ENCODE peak calls at places on chromosomes 11 and 22, in seven cellular contexts. One of them, this sample, is unnamed. For H3K27me3, the result is how much of the 10 kb centered on the place peaks cover.

GRCh38 chr11:133508448-133508847 is 23.9 kb downstream of the OPCML start:
- DNase-seq in body of pancreas: no peak
- DNase-seq in tibial nerve: no peak
- DNase-seq in heart right ventricle: peak
- DNase-seq in pancreas: no peak
- DNase-seq in uterus: no peak
- DNase-seq in thyroid gland: no peak
- DNase-seq in this sample: no peak

GRCh38 chr11:44927174-44927661 is 23.5 kb downstream of the TP53I11 start:
- DNase-seq in body of pancreas: peak
- DNase-seq in tibial nerve: peak
- DNase-seq in heart right ventricle: peak
- DNase-seq in pancreas: peak
- DNase-seq in uterus: peak
- DNase-seq in thyroid gland: peak
- DNase-seq in this sample: peak

GRCh38 chr11:102120006-102120405 is 9.8 kb downstream of the YAP1 start:
- DNase-seq in body of pancreas: no peak
- DNase-seq in tibial nerve: no peak
- DNase-seq in heart right ventricle: no peak
- DNase-seq in pancreas: no peak
- DNase-seq in uterus: no peak
- DNase-seq in thyroid gland: peak
- DNase-seq in this sample: no peak

GRCh38 chr11:126102436-126102894 is 39.8 kb upstream of the CDON start:
- DNase-seq in body of pancreas: peak
- DNase-seq in tibial nerve: no peak
- DNase-seq in heart right ventricle: peak
- DNase-seq in pancreas: no peak
- DNase-seq in uterus: peak
- DNase-seq in thyroid gland: peak
- DNase-seq in this sample: peak

GRCh38 chr11:131109256-131109655 is 193.0 kb upstream of the SNX19 start:
- DNase-seq in body of pancreas: no peak
- DNase-seq in tibial nerve: no peak
- DNase-seq in heart right ventricle: no peak
- DNase-seq in pancreas: no peak
- DNase-seq in uterus: no peak
- DNase-seq in thyroid gland: no peak
- DNase-seq in this sample: no peak

GRCh38 chr22:46145896-46146295 is 4.4 kb upstream of the PPARA start:
- DNase-seq in body of pancreas: no peak
- DNase-seq in tibial nerve: no peak
- DNase-seq in heart right ventricle: no peak
- DNase-seq in pancreas: no peak
- DNase-seq in uterus: no peak
- DNase-seq in thyroid gland: no peak
- DNase-seq in this sample: no peak

GRCh38 chr11:20156280-20156875 is 3.9 kb downstream of the DBX1 start:
- DNase-seq in body of pancreas: peak
- DNase-seq in tibial nerve: no peak
- DNase-seq in heart right ventricle: no peak
- DNase-seq in pancreas: peak
- DNase-seq in uterus: no peak
- DNase-seq in thyroid gland: no peak
- DNase-seq in this sample: peak

GRCh38 chr11:31779268-31779879 is 31.7 kb downstream of the PAX6 start:
- DNase-seq in body of pancreas: no peak
- DNase-seq in tibial nerve: no peak
- DNase-seq in heart right ventricle: no peak
- DNase-seq in pancreas: no peak
- DNase-seq in uterus: no peak
- DNase-seq in thyroid gland: no peak
- DNase-seq in this sample: no peak

GRCh38 chr11:35418282-35418846 is 994 bp downstream of the SLC1A2 start:
- DNase-seq in body of pancreas: no peak
- DNase-seq in tibial nerve: no peak
- DNase-seq in heart right ventricle: no peak
- DNase-seq in pancreas: peak
- DNase-seq in uterus: no peak
- DNase-seq in thyroid gland: no peak
- DNase-seq in this sample: peak

GRCh38 chr11:124763156-124763947 is 1.3 kb upstream of the ESAM start:
- DNase-seq in body of pancreas: peak
- DNase-seq in tibial nerve: peak
- DNase-seq in heart right ventricle: peak
- DNase-seq in pancreas: peak
- DNase-seq in uterus: peak
- DNase-seq in thyroid gland: peak
- DNase-seq in this sample: peak

GRCh38 chr11:87859583-87859982 is 315.7 kb downstream of the RAB38 start:
- DNase-seq in body of pancreas: no peak
- DNase-seq in tibial nerve: peak
- DNase-seq in heart right ventricle: no peak
- DNase-seq in pancreas: no peak
- DNase-seq in uterus: no peak
- DNase-seq in thyroid gland: peak
- DNase-seq in this sample: no peak

GRCh38 chr11:43542734-43543133 is 137.8 kb upstream of the HSD17B12 start:
- DNase-seq in body of pancreas: no peak
- DNase-seq in tibial nerve: no peak
- DNase-seq in heart right ventricle: no peak
- DNase-seq in pancreas: no peak
- DNase-seq in uterus: no peak
- DNase-seq in thyroid gland: no peak
- DNase-seq in this sample: no peak
- H3K27me3 ChIP-seq in body of pancreas: under half
- H3K27me3 ChIP-seq in tibial nerve: under half
- H3K27me3 ChIP-seq in heart right ventricle: under half
- H3K27me3 ChIP-seq in pancreas: under half
- H3K27me3 ChIP-seq in uterus: under half
- H3K27me3 ChIP-seq in thyroid gland: under half
- H3K27me3 ChIP-seq in this sample: under half

DNA sequence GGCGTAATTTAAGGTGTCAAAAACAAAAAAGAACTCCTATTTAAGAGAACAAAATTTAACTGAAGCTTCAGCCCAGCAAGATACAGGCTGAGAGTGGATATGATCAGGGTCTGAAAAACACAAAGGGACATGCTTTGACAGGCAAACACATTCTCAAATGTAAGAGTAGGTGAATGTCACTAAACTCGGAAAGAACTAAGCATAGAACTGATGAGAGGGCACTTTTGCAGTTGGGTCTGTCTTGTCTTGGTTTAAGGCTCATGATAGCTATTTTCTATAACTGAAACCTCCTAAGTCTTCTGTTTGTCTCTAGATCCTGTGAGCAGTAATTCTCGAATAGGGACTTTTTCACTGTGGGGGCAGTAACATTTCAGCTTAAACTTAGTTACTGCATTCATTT is 27.0 kb downstream of the F2 start:
- DNase-seq in body of pancreas: no peak
- DNase-seq in tibial nerve: no peak
- DNase-seq in heart right ventricle: no peak
- DNase-seq in pancreas: no peak
- DNase-seq in uterus: no peak
- DNase-seq in thyroid gland: no peak
- DNase-seq in this sample: no peak
- TF ChIP-seq CTCF in body of pancreas: no peak
- TF ChIP-seq CTCF in tibial nerve: no peak
- TF ChIP-seq CTCF in heart right ventricle: no peak
- TF ChIP-seq CTCF in pancreas: no peak
- TF ChIP-seq CTCF in uterus: no peak
- TF ChIP-seq CTCF in thyroid gland: no peak
- TF ChIP-seq CTCF in this sample: no peak

GRCh38 chr11:79263001-79263400 is 177.8 kb downstream of the TENM4 start:
- DNase-seq in body of pancreas: no peak
- DNase-seq in tibial nerve: no peak
- DNase-seq in heart right ventricle: peak
- DNase-seq in pancreas: no peak
- DNase-seq in uterus: no peak
- DNase-seq in thyroid gland: no peak
- DNase-seq in this sample: no peak
- H3K27me3 ChIP-seq in body of pancreas: under half
- H3K27me3 ChIP-seq in tibial nerve: under half
- H3K27me3 ChIP-seq in heart right ventricle: under half
- H3K27me3 ChIP-seq in pancreas: under half
- H3K27me3 ChIP-seq in uterus: under half
- H3K27me3 ChIP-seq in thyroid gland: under half
- H3K27me3 ChIP-seq in this sample: under half

DNA sequence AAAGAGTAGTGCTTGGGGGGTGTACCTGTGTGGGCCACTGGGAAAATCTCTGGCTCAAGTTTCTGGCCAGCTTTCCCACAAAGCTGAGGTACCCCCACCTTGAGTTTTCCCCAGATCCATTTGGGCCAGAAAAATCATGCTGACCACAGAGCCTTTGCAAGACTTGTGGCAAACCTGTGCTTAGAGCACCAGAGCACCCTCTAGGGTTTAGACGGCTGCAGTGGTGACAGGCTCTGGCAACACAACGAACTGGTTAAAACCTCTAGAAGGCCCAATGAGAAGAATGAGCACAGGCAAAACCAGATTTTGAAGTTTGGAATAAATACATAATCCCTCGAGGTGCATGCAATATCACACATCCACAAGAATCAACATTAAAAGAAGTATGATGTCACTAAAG is 290.7 kb upstream of the FOLH1 start:
- DNase-seq in body of pancreas: no peak
- DNase-seq in tibial nerve: no peak
- DNase-seq in heart right ventricle: no peak
- DNase-seq in pancreas: no peak
- DNase-seq in uterus: no peak
- DNase-seq in thyroid gland: no peak
- DNase-seq in this sample: no peak
- TF ChIP-seq CTCF in body of pancreas: no peak
- TF ChIP-seq CTCF in tibial nerve: no peak
- TF ChIP-seq CTCF in heart right ventricle: no peak
- TF ChIP-seq CTCF in pancreas: no peak
- TF ChIP-seq CTCF in uterus: no peak
- TF ChIP-seq CTCF in thyroid gland: no peak
- TF ChIP-seq CTCF in this sample: no peak

GRCh38 chr11:69821511-69822040 is 2.4 kb upstream of the FGF3 start:
- DNase-seq in body of pancreas: no peak
- DNase-seq in tibial nerve: no peak
- DNase-seq in heart right ventricle: no peak
- DNase-seq in pancreas: no peak
- DNase-seq in uterus: no peak
- DNase-seq in thyroid gland: no peak
- DNase-seq in this sample: peak
- H3K27me3 ChIP-seq in body of pancreas: under half
- H3K27me3 ChIP-seq in tibial nerve: under half
- H3K27me3 ChIP-seq in heart right ventricle: half or more
- H3K27me3 ChIP-seq in pancreas: under half
- H3K27me3 ChIP-seq in uterus: under half
- H3K27me3 ChIP-seq in thyroid gland: under half
- H3K27me3 ChIP-seq in this sample: under half

DNA sequence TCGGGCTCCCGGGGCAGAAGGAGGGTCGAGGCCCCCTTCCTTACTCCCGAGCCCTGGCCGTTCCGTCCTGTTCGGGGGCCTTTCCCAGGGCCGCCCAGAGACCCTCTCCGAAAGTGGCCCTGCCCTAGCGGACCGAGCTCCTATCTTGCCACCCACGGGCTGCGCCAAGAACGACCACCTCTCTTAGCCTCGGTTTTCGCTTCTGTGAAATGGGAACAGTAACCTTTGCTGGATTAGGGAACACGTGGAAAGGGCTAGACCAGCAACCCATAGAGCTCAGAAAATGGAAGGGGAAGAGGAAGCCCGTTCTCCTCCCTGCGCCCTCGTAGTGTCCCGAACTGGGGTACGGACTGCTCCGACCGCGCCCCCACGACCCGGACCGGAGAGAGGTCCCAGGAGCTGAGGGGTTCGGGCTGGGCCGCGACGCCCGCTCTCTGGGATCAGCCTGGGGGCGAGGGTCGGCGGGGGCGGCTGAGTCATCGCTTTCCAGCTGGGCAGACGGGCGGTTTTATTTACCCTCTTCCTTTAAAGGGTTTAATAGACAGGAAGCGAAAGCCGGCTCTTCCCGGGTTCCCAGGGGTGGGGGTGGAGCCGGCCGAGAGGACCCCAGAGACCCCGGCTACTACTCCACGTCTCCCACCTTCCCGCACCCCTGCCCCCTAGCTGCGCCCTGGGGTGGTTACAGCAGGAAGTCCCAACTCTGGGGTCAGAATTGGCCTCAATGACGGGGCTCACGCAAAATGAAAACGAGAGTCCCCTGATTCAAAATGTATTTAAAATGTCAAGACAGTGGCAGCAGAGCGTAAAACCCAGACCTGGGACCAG is 872 bp upstream of the PHLDA2 start:
- DNase-seq in body of pancreas: peak
- DNase-seq in tibial nerve: no peak
- DNase-seq in heart right ventricle: no peak
- DNase-seq in pancreas: peak
- DNase-seq in uterus: no peak
- DNase-seq in thyroid gland: no peak
- DNase-seq in this sample: peak
- TF ChIP-seq CTCF in body of pancreas: no peak
- TF ChIP-seq CTCF in tibial nerve: no peak
- TF ChIP-seq CTCF in heart right ventricle: no peak
- TF ChIP-seq CTCF in pancreas: no peak
- TF ChIP-seq CTCF in uterus: no peak
- TF ChIP-seq CTCF in thyroid gland: no peak
- TF ChIP-seq CTCF in this sample: no peak

GRCh38 chr22:27801197-27801615 is 350 bp downstream of the MN1 start:
- DNase-seq in body of pancreas: no peak
- DNase-seq in tibial nerve: no peak
- DNase-seq in heart right ventricle: peak
- DNase-seq in pancreas: no peak
- DNase-seq in uterus: no peak
- DNase-seq in thyroid gland: no peak
- DNase-seq in this sample: no peak

GRCh38 chr22:27798526-27799333 is 2.8 kb downstream of the MN1 start:
- DNase-seq in body of pancreas: no peak
- DNase-seq in tibial nerve: no peak
- DNase-seq in heart right ventricle: no peak
- DNase-seq in pancreas: no peak
- DNase-seq in uterus: peak
- DNase-seq in thyroid gland: no peak
- DNase-seq in this sample: no peak

GRCh38 chr22:27799334-27800249 is 2.0 kb downstream of the MN1 start:
- DNase-seq in body of pancreas: no peak
- DNase-seq in tibial nerve: no peak
- DNase-seq in heart right ventricle: no peak
- DNase-seq in pancreas: no peak
- DNase-seq in uterus: peak
- DNase-seq in thyroid gland: peak
- DNase-seq in this sample: no peak

GRCh38 chr22:27801616-27802388 is at the start of gene MN1:
- DNase-seq in body of pancreas: peak
- DNase-seq in tibial nerve: peak
- DNase-seq in heart right ventricle: peak
- DNase-seq in pancreas: no peak
- DNase-seq in uterus: no peak
- DNase-seq in thyroid gland: no peak
- DNase-seq in this sample: no peak

GRCh38 chr22:27800250-27801131 is 1.1 kb downstream of the MN1 start:
- DNase-seq in body of pancreas: no peak
- DNase-seq in tibial nerve: no peak
- DNase-seq in heart right ventricle: no peak
- DNase-seq in pancreas: no peak
- DNase-seq in uterus: peak
- DNase-seq in thyroid gland: no peak
- DNase-seq in this sample: no peak
- H3K27me3 ChIP-seq in body of pancreas: under half
- H3K27me3 ChIP-seq in tibial nerve: under half
- H3K27me3 ChIP-seq in heart right ventricle: under half
- H3K27me3 ChIP-seq in pancreas: under half
- H3K27me3 ChIP-seq in uterus: under half
- H3K27me3 ChIP-seq in thyroid gland: under half
- H3K27me3 ChIP-seq in this sample: half or more

GRCh38 chr11:114478768-114479167 is 39.5 kb downstream of the REXO2 start:
- DNase-seq in body of pancreas: no peak
- DNase-seq in tibial nerve: no peak
- DNase-seq in heart right ventricle: no peak
- DNase-seq in pancreas: no peak
- DNase-seq in uterus: no peak
- DNase-seq in thyroid gland: no peak
- DNase-seq in this sample: no peak
- TF ChIP-seq CTCF in body of pancreas: no peak
- TF ChIP-seq CTCF in tibial nerve: no peak
- TF ChIP-seq CTCF in heart right ventricle: no peak
- TF ChIP-seq CTCF in pancreas: no peak
- TF ChIP-seq CTCF in uterus: no peak
- TF ChIP-seq CTCF in thyroid gland: no peak
- TF ChIP-seq CTCF in this sample: no peak

This sample was measured in left lung.